ENCODE peak calls at places on chromosomes 7 and 10, in six cellular contexts. Z is coronary artery, R is brain microvascular endothelial cell, Q is IMR-90, D is fibroblast of pulmonary artery, A is HL-60. K is an unnamed sample.

GRCh38 chr10:95794195-95794594 is 38.2 kb downstream of the ENTPD1 start:
- DNase-seq in Z (no peak), R (no peak), Q (no peak), D (no peak), A (no peak), K (no peak)

GRCh38 chr7:22346383-22347107 is 10.4 kb downstream of the RAPGEF5 start:
- DNase-seq in Z (no peak), R (no peak), Q (no peak), D (no peak), A (no peak), K (no peak)

GRCh38 chr10:75400769-75401568 is 595 bp downstream of the ZNF503 start:
- DNase-seq in Z (no peak), R (peak), Q (peak), D (peak), A (peak), K (no peak)

GRCh38 chr10:51832652-51833383 is 133.4 kb upstream of the CSTF2T start:
- DNase-seq in Z (no peak), R (peak), Q (peak), D (peak), A (no peak), K (peak)

GRCh38 chr10:89609730-89610393 is 35.2 kb downstream of the PANK1 start:
- DNase-seq in Z (no peak), R (no peak), Q (no peak), D (no peak), A (no peak), K (no peak)

GRCh38 chr7:120395526-120396019 is 122.6 kb downstream of the KCND2 start:
- DNase-seq in Z (no peak), R (no peak), Q (no peak), D (no peak), A (no peak), K (no peak)

GRCh38 chr7:74371381-74372059 is 82.2 kb upstream of the GTF2IRD1 start:
- DNase-seq in Z (no peak), R (no peak), Q (no peak), D (peak), A (no peak), K (no peak)

GRCh38 chr10:109979215-109979614 is 28.6 kb upstream of the ADD3 start:
- DNase-seq in Z (no peak), R (no peak), Q (no peak), D (no peak), A (no peak), K (no peak)

GRCh38 chr7:66946545-66946944 is 25.5 kb downstream of the TMEM248 start:
- DNase-seq in Z (no peak), R (no peak), Q (no peak), D (peak), A (no peak), K (no peak)

GRCh38 chr7:128075536-128076095 is 44.4 kb upstream of the LRRC4 start:
- DNase-seq in Z (no peak), R (no peak), Q (no peak), D (no peak), A (no peak), K (no peak)

GRCh38 chr10:133421336-133422222 is 2.8 kb downstream of the SPRN start:
- DNase-seq in Z (no peak), R (no peak), Q (no peak), D (no peak), A (no peak), K (no peak)

GRCh38 chr10:108082596-108082995 is 918.1 kb upstream of the SORCS1 start:
- DNase-seq in Z (no peak), R (no peak), Q (no peak), D (no peak), A (no peak), K (no peak)

GRCh38 chr7:107659666-107660065 is 962 bp upstream of the SLC26A4 start:
- DNase-seq in Z (no peak), R (peak), Q (peak), D (peak), A (no peak), K (no peak)

GRCh38 chr10:15859531-15859864 is 809 bp downstream of the MINDY3 start:
- DNase-seq in Z (no peak), R (no peak), Q (no peak), D (no peak), A (no peak), K (no peak)

GRCh38 chr7:41967156-41967555 is 264.3 kb upstream of the INHBA start:
- DNase-seq in Z (no peak), R (no peak), Q (peak), D (peak), A (no peak), K (no peak)

GRCh38 chr7:103972779-103973434 is 16.6 kb downstream of the RELN start:
- DNase-seq in Z (no peak), R (no peak), Q (no peak), D (no peak), A (no peak), K (no peak)

GRCh38 chr10:61399386-61399785 is 53.8 kb downstream of the TMEM26 start:
- DNase-seq in Z (no peak), R (peak), Q (peak), D (peak), A (no peak), K (no peak)

GRCh38 chr7:113698556-113699220 is 220.1 kb downstream of the PPP1R3A start:
- DNase-seq in Z (no peak), R (peak), Q (peak), D (peak), A (no peak), K (peak)

GRCh38 chr10:124611738-124612137 is 132.4 kb downstream of the FAM53B start:
- DNase-seq in Z (no peak), R (no peak), Q (no peak), D (no peak), A (peak), K (no peak)
- TF ChIP-seq CTCF in Z (no peak), R (no peak), Q (no peak), D (no peak), A (no peak), K (no peak)

GRCh38 chr10:48656928-48657327 is 27.7 kb upstream of the WDFY4 start:
- DNase-seq in Z (no peak), R (no peak), Q (no peak), D (no peak), A (no peak), K (no peak)
- H3K4me3 ChIP-seq in Z (peak), R (no peak), Q (no peak), D (peak), A (peak), K (no peak)

DNA sequence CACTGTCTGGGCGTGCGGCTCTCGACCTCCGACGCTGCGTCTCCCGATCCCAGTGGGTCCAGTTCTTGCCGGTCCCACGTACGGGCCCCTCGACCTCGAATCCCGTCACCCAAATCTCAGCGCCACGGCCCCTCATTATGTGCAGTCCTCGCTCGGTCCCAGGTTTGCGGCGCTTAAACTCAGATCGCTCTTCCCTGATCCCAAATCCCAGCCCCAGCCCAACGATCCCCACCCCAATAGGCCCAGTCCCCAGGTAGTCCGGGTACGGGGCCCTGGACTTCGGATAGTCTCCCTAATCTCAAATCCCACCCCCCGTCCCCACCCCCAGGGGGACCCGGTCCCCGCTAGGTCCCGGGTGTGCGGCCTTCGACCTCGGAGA is 666 bp downstream of the HNRNPF start:
- DNase-seq in Z (peak), R (no peak), Q (no peak), D (no peak), A (no peak), K (no peak)
- TF ChIP-seq CTCF in Z (no peak), R (no peak), Q (no peak), D (no peak), A (no peak), K (no peak)

GRCh38 chr10:128063736-128064614 is 62.2 kb downstream of the MKI67 start:
- DNase-seq in Z (peak), R (no peak), Q (no peak), D (no peak), A (peak), K (no peak)
- H3K4me3 ChIP-seq in Z (no peak), R (no peak), Q (no peak), D (no peak), A (no peak), K (no peak)

GRCh38 chr10:122513053-122513452 is 47.5 kb upstream of the DMBT1 start:
- DNase-seq in Z (no peak), R (no peak), Q (no peak), D (no peak), A (no peak), K (no peak)

GRCh38 chr10:122507661-122508060 is 46.3 kb downstream of the HTRA1 start:
- DNase-seq in Z (no peak), R (no peak), Q (no peak), D (peak), A (no peak), K (no peak)

GRCh38 chr10:122509323-122509722 is 48.0 kb downstream of the HTRA1 start:
- DNase-seq in Z (no peak), R (no peak), Q (no peak), D (no peak), A (no peak), K (no peak)

GRCh38 chr10:122510326-122510725 is 49.0 kb downstream of the HTRA1 start:
- DNase-seq in Z (no peak), R (no peak), Q (no peak), D (peak), A (no peak), K (no peak)

DNA sequence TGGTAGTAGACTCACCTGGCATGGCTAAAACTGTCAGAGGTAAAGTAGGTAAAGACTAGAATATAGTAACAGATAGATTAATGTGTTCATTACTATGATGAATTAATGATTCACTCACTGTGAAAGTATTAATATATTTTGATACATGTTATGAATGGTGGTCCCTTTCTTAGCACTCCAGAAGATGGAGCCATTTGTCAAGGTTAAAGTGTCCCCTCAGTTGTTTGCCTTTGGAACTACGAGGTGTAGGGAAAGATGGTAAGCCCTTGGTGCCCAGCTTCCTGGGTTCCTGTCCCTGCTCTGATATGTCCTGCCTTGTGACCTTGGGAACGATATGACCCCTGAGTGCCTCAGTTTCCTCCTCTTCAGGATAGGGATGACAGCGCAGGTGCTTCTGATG is 49.4 kb downstream of the HTRA1 start:
- DNase-seq in Z (no peak), R (no peak), Q (no peak), D (no peak), A (no peak), K (no peak)
- TF ChIP-seq CTCF in Z (no peak), R (no peak), Q (peak), D (no peak), A (no peak), K (no peak)

DNA sequence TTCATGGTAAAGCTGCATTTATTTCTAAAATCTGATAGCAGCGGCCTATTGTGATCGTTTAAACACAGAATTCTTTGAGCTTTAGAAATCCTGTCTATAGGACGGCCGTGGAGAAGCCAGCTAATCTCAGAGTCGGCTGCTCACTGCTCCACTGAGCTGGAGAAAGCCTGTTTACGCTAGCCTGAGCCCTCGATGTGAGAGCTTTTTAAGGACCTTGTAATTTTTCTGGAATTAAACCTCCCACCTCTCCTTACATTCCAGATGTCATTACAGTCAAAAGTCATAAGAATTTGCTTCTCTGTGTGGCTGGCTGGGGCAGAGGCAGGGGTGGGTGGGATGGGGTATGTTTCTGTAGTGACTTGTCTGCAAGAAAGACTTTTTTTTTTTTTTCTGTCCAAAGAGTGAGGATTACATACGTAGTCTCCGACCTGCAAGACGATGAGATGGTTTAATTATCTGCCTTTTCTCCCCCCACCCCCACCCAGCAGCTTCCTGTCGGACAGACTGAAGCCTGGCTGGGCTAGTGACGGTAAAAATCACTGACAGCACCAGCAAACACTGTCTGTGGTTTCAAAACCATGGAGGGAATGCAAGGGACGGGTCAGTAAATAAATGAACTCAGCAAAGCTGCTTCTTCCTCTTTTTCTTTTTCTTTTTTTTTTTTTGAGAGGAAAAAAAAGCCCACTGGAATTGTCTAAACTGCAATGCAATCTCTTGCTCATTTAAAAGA is 31.8 kb downstream of the TRIM8 start:
- DNase-seq in Z (peak), R (peak), Q (peak), D (peak), A (peak), K (peak)
- H3K4me3 ChIP-seq in Z (peak), R (no peak), Q (peak), D (no peak), A (no peak), K (no peak)

GRCh38 chr10:13054844-13055243 is 45.1 kb upstream of the OPTN start:
- DNase-seq in Z (no peak), R (no peak), Q (no peak), D (no peak), A (no peak), K (no peak)

GRCh38 chr10:13053794-13054462 is 46.0 kb upstream of the OPTN start:
- DNase-seq in Z (no peak), R (no peak), Q (no peak), D (no peak), A (no peak), K (no peak)

GRCh38 chr10:13051126-13051694 is 48.8 kb upstream of the OPTN start:
- DNase-seq in Z (no peak), R (no peak), Q (no peak), D (no peak), A (no peak), K (no peak)

GRCh38 chr10:13056461-13057077 is 43.4 kb upstream of the OPTN start:
- DNase-seq in Z (no peak), R (peak), Q (peak), D (peak), A (no peak), K (no peak)
- TF ChIP-seq CTCF in Z (peak), R (peak), Q (peak), D (peak), A (no peak), K (peak)

GRCh38 chr7:98630149-98630548 is 13.1 kb downstream of the NPTX2 start:
- DNase-seq in Z (no peak), R (no peak), Q (no peak), D (no peak), A (no peak), K (no peak)
- H3K4me3 ChIP-seq in Z (no peak), R (no peak), Q (no peak), D (no peak), A (no peak), K (no peak)

GRCh38 chr7:99588868-99589267 is 9.2 kb upstream of the TMEM225B start:
- DNase-seq in Z (no peak), R (no peak), Q (no peak), D (no peak), A (no peak), K (no peak)
- TF ChIP-seq CTCF in Z (no peak), R (no peak), Q (no peak), D (no peak), A (no peak), K (no peak)

DNA sequence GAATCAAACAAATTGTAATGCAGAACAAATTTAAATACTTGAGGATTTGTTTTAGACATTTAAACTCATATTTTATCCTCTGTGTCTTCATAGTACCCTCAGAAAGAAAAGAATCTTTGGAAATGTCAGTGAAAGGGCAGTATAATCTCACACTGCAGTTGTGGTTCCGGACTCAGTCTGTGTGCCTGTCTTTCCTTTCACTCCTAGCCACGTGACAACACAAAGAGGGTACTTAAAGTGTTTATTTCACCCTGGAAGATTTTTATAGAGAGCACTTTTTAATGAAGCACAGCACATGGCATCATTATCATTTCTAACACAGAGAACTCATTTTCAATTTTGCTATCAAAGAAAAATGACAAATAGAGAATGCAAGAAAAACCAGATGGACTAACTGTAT is 65.6 kb downstream of the AUTS2 start:
- DNase-seq in Z (no peak), R (no peak), Q (no peak), D (no peak), A (no peak), K (no peak)
- H3K4me3 ChIP-seq in Z (no peak), R (no peak), Q (no peak), D (no peak), A (no peak), K (no peak)